ENCODE peak calls at places on chromosomes 2 and 18, in six cellular contexts. S is small intestine, U is HL-60, D is GM23248, A is right lobe of liver, N is stomach. H is an unnamed sample. For H3K27me3, the result is how much of the 10 kb centered on the place peaks cover.

GRCh38 chr2:50448556-50448955 is 583.4 kb downstream of the NRXN1 start:
- DNase-seq in S (no peak), U (no peak), D (no peak), A (no peak), N (no peak), H (no peak)

GRCh38 chr2:190488516-190489220 is 45.9 kb downstream of the NEMP2 start:
- DNase-seq in S (no peak), U (no peak), D (no peak), A (no peak), N (no peak), H (no peak)

GRCh38 chr2:6290626-6291025 is 575.1 kb downstream of the CMPK2 start:
- DNase-seq in S (no peak), U (no peak), D (no peak), A (no peak), N (no peak), H (no peak)

GRCh38 chr2:156400704-156401678 is 35.2 kb upstream of the GPD2 start:
- DNase-seq in S (peak), U (peak), D (peak), A (peak), N (peak), H (peak)

GRCh38 chr2:39008663-39009062 is 112.2 kb downstream of the SOS1 start:
- DNase-seq in S (no peak), U (no peak), D (peak), A (no peak), N (no peak), H (no peak)

GRCh38 chr2:140248623-140249022 is 1468.4 kb upstream of the NXPH2 start:
- DNase-seq in S (no peak), U (no peak), D (no peak), A (no peak), N (no peak), H (no peak)

GRCh38 chr2:220460257-220460985 is 833.0 kb downstream of the SLC4A3 start:
- DNase-seq in S (no peak), U (no peak), D (no peak), A (no peak), N (no peak), H (no peak)

GRCh38 chr2:159933040-159933726 is 129.2 kb downstream of the PLA2R1 start:
- DNase-seq in S (no peak), U (no peak), D (no peak), A (no peak), N (no peak), H (no peak)

GRCh38 chr18:37179384-37179783 is 350.5 kb downstream of the KIAA1328 start:
- DNase-seq in S (peak), U (no peak), D (no peak), A (no peak), N (peak), H (no peak)

GRCh38 chr18:31740180-31740579 is 20.5 kb downstream of the SLC25A52 start:
- DNase-seq in S (peak), U (no peak), D (no peak), A (no peak), N (peak), H (no peak)

GRCh38 chr2:19576411-19576810 is 218.0 kb upstream of the OSR1 start:
- DNase-seq in S (no peak), U (no peak), D (no peak), A (no peak), N (no peak), H (no peak)

GRCh38 chr2:238081150-238081549 is 19.0 kb upstream of the ESPNL start:
- DNase-seq in S (no peak), U (no peak), D (no peak), A (no peak), N (peak), H (no peak)

GRCh38 chr2:192087398-192087958 is 107.3 kb downstream of the TMEFF2 start:
- DNase-seq in S (no peak), U (no peak), D (no peak), A (no peak), N (no peak), H (no peak)

GRCh38 chr2:8144785-8145184 is 537.1 kb upstream of the ID2 start:
- DNase-seq in S (no peak), U (no peak), D (peak), A (no peak), N (no peak), H (no peak)

GRCh38 chr2:86622409-86622877 is 1.2 kb downstream of the RNF103 start:
- DNase-seq in S (peak), U (no peak), D (peak), A (peak), N (peak), H (no peak)

GRCh38 chr2:65112630-65113029 is 17.3 kb downstream of the RAB1A start:
- DNase-seq in S (no peak), U (no peak), D (no peak), A (no peak), N (no peak), H (no peak)

GRCh38 chr2:213011505-213011904 is 139.9 kb downstream of the IKZF2 start:
- DNase-seq in S (no peak), U (no peak), D (no peak), A (no peak), N (no peak), H (no peak)

GRCh38 chr2:239259603-239260298 is 141.1 kb downstream of the HDAC4 start:
- DNase-seq in S (no peak), U (no peak), D (no peak), A (peak), N (peak), H (no peak)

GRCh38 chr2:148483675-148484074 is 160.9 kb upstream of the EPC2 start:
- DNase-seq in S (no peak), U (no peak), D (no peak), A (no peak), N (no peak), H (no peak)

GRCh38 chr2:134738150-134738865 is 19.5 kb upstream of the TMEM163 start:
- DNase-seq in S (no peak), U (no peak), D (no peak), A (no peak), N (no peak), H (no peak)

GRCh38 chr18:23038712-23039111 is 96.6 kb upstream of the CABLES1 start:
- DNase-seq in S (no peak), U (no peak), D (peak), A (no peak), N (no peak), H (peak)

GRCh38 chr2:96084006-96084857 is 32.1 kb downstream of the ADRA2B start:
- DNase-seq in S (no peak), U (no peak), D (no peak), A (peak), N (no peak), H (no peak)

GRCh38 chr2:11156396-11157075 is 1.3 kb downstream of the SLC66A3 start:
- DNase-seq in S (no peak), U (no peak), D (no peak), A (no peak), N (no peak), H (no peak)

GRCh38 chr2:55425449-55425848 is 5.8 kb upstream of the CCDC88A start:
- DNase-seq in S (peak), U (peak), D (peak), A (no peak), N (no peak), H (peak)

GRCh38 chr2:223123859-223124610 is 72.0 kb downstream of the KCNE4 start:
- DNase-seq in S (no peak), U (no peak), D (peak), A (no peak), N (no peak), H (peak)

GRCh38 chr2:98445708-98446577 is 1.3 kb downstream of the INPP4A start:
- DNase-seq in S (no peak), U (no peak), D (peak), A (no peak), N (no peak), H (no peak)

GRCh38 chr18:54964741-54965140 is 5.5 kb upstream of the CCDC68 start:
- DNase-seq in S (no peak), U (no peak), D (no peak), A (no peak), N (no peak), H (no peak)

GRCh38 chr2:28395334-28396061 is 2.8 kb downstream of the FOSL2 start:
- DNase-seq in S (peak), U (peak), D (peak), A (peak), N (no peak), H (no peak)

GRCh38 chr2:72755647-72756423 is 70.0 kb downstream of the EXOC6B start:
- DNase-seq in S (no peak), U (no peak), D (peak), A (no peak), N (no peak), H (peak)

GRCh38 chr2:7037340-7038333 is 120.4 kb downstream of the RNF144A start:
- DNase-seq in S (peak), U (peak), D (peak), A (no peak), N (peak), H (peak)

GRCh38 chr18:6397931-6398566 is 16.7 kb downstream of the L3MBTL4 start:
- DNase-seq in S (no peak), U (no peak), D (no peak), A (no peak), N (no peak), H (no peak)

GRCh38 chr2:145764631-145765030 is 1244.7 kb upstream of the ZEB2 start:
- DNase-seq in S (no peak), U (no peak), D (no peak), A (no peak), N (no peak), H (no peak)

GRCh38 chr18:46868171-46868921 is 49.0 kb downstream of the PIAS2 start:
- DNase-seq in S (no peak), U (peak), D (no peak), A (no peak), N (no peak), H (no peak)

GRCh38 chr2:9627310-9627709 is 3.5 kb downstream of the YWHAQ start:
- DNase-seq in S (no peak), U (no peak), D (peak), A (no peak), N (no peak), H (no peak)

GRCh38 chr2:218631837-218632236 is 24.1 kb downstream of the PLCD4 start:
- DNase-seq in S (no peak), U (no peak), D (peak), A (no peak), N (no peak), H (no peak)

GRCh38 chr2:159960413-159960812 is 102.0 kb downstream of the PLA2R1 start:
- DNase-seq in S (no peak), U (no peak), D (peak), A (no peak), N (no peak), H (peak)

GRCh38 chr2:230989731-230990130 is 6.2 kb upstream of the SPATA3 start:
- DNase-seq in S (no peak), U (no peak), D (no peak), A (no peak), N (no peak), H (no peak)
- H3K27me3 ChIP-seq in S (under half), U (under half), D (under half), A (under half), N (under half), H (under half)

DNA sequence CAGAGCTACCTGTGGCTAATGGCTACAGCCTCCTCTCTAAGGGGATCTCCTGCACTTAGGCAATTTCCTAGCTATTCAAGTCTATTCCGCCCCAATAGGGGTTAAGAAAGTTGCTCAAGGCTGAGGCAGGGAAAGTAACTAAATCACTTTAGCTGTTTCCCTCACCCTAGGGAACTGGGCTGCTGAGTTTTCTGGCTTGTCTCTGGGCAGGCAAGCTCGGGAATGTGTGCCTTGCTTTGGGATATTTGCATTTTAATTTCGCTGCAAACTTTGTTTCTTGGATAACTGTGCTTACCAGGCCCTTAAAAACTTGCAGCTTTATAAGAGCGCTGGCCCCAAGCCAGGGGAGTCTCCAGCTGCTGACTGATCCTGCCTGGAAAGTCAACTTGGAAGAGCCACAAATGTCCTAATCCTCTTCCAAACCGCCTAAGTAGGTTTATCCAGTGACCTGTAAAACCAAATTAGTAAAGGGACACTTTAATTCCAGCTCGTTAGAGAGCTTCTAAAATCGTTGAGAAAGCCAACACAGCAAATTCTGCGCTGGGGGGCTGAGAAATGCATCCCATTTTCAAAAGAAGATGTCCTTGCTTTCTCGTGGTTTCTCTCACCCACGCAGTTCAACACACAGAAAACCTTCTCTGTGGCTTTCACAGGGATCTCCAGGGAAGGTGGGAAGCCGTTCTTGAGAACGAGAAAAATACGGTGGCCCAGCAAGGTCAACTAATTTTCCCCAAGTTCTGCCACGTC is 59.5 kb upstream of the SP3 start:
- DNase-seq in S (no peak), U (no peak), D (peak), A (no peak), N (peak), H (no peak)
- H3K4me3 ChIP-seq in S (no peak), U (no peak), D (peak), A (no peak), N (no peak), H (no peak)

DNA sequence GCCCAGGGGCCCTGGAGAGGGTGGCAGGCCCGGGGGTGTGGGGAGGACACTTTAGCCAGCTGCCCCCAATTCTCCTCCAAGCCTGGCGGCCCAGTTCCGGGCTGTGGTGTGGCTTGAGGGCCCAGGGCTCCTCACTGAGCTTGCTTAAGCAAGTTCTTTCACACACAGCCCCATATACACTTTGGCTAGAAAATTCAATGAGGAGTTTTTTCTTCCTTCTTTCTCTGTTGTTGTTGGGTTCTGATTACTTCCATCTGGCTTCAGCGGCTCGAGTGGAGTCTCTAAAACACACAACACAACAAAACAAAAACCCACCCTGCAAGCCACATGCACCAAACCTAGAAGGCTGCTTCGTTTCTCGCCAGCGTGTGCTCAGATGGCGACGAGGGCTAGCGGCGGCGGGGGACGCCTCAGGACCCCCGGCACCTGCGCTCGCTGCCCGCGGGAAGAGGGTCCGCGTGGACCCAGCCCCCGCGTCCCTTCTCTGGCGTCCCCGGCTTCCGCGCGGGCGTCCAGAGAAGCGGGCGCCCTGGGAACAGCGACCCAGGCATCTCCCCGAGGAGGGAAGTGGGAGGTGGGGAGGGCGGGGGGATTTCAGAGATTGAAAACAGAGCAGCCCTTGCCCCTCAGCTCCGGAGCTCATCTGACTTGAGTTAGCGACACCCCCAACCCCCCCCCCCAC is 597 bp upstream of the GLI2 start:
- DNase-seq in S (no peak), U (no peak), D (peak), A (no peak), N (peak), H (no peak)
- H3K27me3 ChIP-seq in S (under half), U (half or more), D (under half), A (under half), N (under half), H (under half)

GRCh38 chr2:230418341-230419016 is 2.5 kb downstream of the SP100 start:
- DNase-seq in S (no peak), U (no peak), D (peak), A (no peak), N (no peak), H (no peak)

GRCh38 chr2:230417436-230417835 is 1.4 kb downstream of the SP100 start:
- DNase-seq in S (no peak), U (no peak), D (no peak), A (no peak), N (no peak), H (no peak)

GRCh38 chr2:230414302-230414701 is 1.7 kb upstream of the SP100 start:
- DNase-seq in S (no peak), U (no peak), D (no peak), A (no peak), N (no peak), H (no peak)

GRCh38 chr2:230413465-230413864 is 2.5 kb upstream of the SP100 start:
- DNase-seq in S (peak), U (no peak), D (no peak), A (no peak), N (no peak), H (no peak)

GRCh38 chr2:230416061-230416721 is at the start of gene SP100:
- DNase-seq in S (peak), U (peak), D (peak), A (peak), N (peak), H (peak)
- H3K4me3 ChIP-seq in S (peak), U (peak), D (peak), A (peak), N (peak), H (peak)

DNA sequence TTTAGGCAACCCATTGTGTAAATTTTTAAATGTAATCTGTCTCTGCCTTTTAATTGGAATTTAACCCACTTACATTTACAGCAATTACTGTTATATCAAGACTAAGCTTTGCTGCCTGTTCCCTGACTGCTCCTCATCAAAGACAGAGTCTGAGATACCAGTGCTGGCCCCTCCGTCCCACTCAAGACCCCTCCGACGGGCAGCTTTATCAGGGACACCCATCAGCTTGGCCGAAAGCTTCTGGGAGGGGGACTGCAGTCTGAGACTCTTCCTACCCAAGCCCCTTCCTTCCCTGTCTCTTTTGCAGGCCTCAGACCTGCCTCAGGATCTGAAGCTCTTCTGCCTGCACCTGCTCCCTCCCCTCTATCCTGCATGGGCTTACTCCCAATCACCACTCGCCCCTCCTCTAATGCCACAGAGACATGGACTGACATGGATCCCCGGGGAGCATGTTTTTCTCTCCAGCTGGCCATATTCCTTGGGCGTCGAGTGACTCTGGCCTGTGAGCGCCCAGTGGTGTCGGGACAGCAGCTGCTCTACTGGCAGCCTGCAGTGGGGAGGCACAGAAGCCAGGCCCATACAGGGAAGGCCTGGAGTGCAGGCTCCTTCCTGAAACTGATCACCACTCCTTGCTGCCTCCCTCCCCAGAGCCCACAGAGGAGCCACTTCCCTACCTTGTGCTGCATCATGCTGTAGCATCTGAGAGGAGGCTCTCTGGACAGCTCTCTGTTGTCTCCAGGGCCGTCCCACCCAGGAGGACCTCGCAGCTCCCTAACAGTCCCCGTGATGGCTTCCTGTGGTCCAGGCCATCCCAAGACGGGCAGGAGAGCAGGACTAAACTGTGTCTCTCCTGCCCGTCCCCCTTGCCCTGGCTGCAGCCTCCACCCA is 3.7 kb upstream of the KIF1A start:
- DNase-seq in S (no peak), U (no peak), D (no peak), A (no peak), N (no peak), H (no peak)
- H3K27me3 ChIP-seq in S (under half), U (under half), D (half or more), A (under half), N (half or more), H (under half)

H was measured in BJ.